ENCODE peak calls at places on chromosomes 4 and X, in seven cellular contexts. O, I, S, Z, J, X and G are unnamed samples.
A peak's percentile ranks its signal among the peaks of the same experiment; 100 is the strongest.

GRCh38 chrX:45505214-45505613 is 304.5 kb upstream of the DIPK2B start:
- DNase-seq in O (no peak), I (no peak), S (no peak), Z (no peak), J (no peak), X (no peak), G (no peak)

GRCh38 chr4:4914965-4915845 is 55.7 kb downstream of the MSX1 start:
- DNase-seq in O (no peak), I (no peak), S (no peak), Z (no peak), J (no peak), X (no peak), G (no peak)

GRCh38 chr4:128751354-128751753 is 58.1 kb upstream of the JADE1 start:
- DNase-seq in O (no peak), I (no peak), S (no peak), Z (no peak), J (no peak), X (no peak), G (peak; percentile 44)

GRCh38 chrX:153765138-153766079 is 1.4 kb downstream of the PLXNB3 start:
- DNase-seq in O (peak; percentile 82), I (no peak), S (no peak), Z (peak; percentile 75), J (no peak), X (peak; percentile 33), G (no peak)

GRCh38 chrX:155819966-155820491 is 61.1 kb upstream of the VAMP7 start:
- DNase-seq in O (peak; percentile 49), I (peak; percentile 75), S (peak; percentile 58), Z (peak; percentile 44), J (peak; percentile 11), X (peak; percentile 49), G (peak; percentile 1)

GRCh38 chr4:176259330-176260090 is 9.5 kb downstream of the ASB5 start:
- DNase-seq in O (no peak), I (no peak), S (no peak), Z (no peak), J (no peak), X (no peak), G (no peak)

GRCh38 chr4:174592985-174593335 is 70.7 kb upstream of the HPGD start:
- DNase-seq in O (no peak), I (no peak), S (no peak), Z (no peak), J (no peak), X (no peak), G (no peak)

GRCh38 chr4:139458999-139459398 is 5.1 kb downstream of the RAB33B start:
- DNase-seq in O (no peak), I (no peak), S (peak; percentile 30), Z (no peak), J (no peak), X (peak; percentile 48), G (no peak)

GRCh38 chr4:113905301-113905700 is 74.1 kb downstream of the ARSJ start:
- DNase-seq in O (no peak), I (no peak), S (no peak), Z (no peak), J (no peak), X (no peak), G (no peak)

GRCh38 chr4:105440890-105441289 is 33.0 kb downstream of the PPA2 start:
- DNase-seq in O (no peak), I (no peak), S (no peak), Z (no peak), J (no peak), X (no peak), G (no peak)

GRCh38 chr4:109005523-109005922 is 242.7 kb upstream of the ETNPPL start:
- DNase-seq in O (no peak), I (no peak), S (no peak), Z (no peak), J (no peak), X (no peak), G (no peak)

GRCh38 chr4:54109226-54110018 is 9.5 kb downstream of the GSX2 start:
- DNase-seq in O (no peak), I (no peak), S (peak; percentile 60), Z (no peak), J (no peak), X (no peak), G (no peak)

GRCh38 chr4:184169225-184169867 is 48.3 kb downstream of the ENPP6 start:
- DNase-seq in O (no peak), I (no peak), S (no peak), Z (no peak), J (no peak), X (no peak), G (no peak)

GRCh38 chr4:41176357-41176756 is 38.0 kb downstream of the APBB2 start:
- DNase-seq in O (no peak), I (no peak), S (no peak), Z (no peak), J (no peak), X (peak; percentile 23), G (no peak)

GRCh38 chr4:111512081-111512774 is 633.0 kb upstream of the FAM241A start:
- DNase-seq in O (no peak), I (peak; percentile 4), S (no peak), Z (no peak), J (no peak), X (no peak), G (no peak)

GRCh38 chr4:111506706-111507105 is 638.5 kb upstream of the FAM241A start:
- DNase-seq in O (no peak), I (no peak), S (no peak), Z (no peak), J (no peak), X (no peak), G (no peak)

DNA sequence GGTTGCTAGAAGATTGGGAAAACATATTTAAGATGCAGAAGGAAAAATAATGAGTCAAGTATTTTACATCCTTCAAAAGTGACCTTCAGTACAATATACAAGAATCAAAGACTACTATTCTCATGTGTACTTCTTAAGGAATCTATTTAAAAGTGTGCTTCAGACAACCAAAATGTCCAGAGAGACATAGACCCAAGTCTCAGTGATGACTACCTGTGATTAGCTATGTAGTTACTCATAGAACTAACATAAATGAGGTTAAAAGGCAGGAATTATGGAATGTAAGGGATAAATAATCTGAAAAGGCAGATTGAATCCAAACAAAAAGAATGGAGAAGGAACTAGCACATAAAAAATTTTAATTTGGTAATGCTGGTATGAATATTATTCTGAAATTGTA is 634.7 kb upstream of the FAM241A start:
- DNase-seq in O (no peak), I (no peak), S (no peak), Z (no peak), J (no peak), X (no peak), G (no peak)
- TF ChIP-seq JUND in O (no peak), I (no peak), S (no peak), Z (no peak), J (no peak), X (no peak), G (no peak)

GRCh38 chrX:7025471-7025870 is 122.0 kb upstream of the STS start:
- DNase-seq in O (no peak), I (no peak), S (no peak), Z (no peak), J (no peak), X (no peak), G (no peak)
- TF ChIP-seq JUND in O (no peak), I (no peak), S (no peak), Z (no peak), J (no peak), X (no peak), G (no peak)

GRCh38 chr4:92304636-92305035 is 870 bp downstream of the GRID2 start:
- DNase-seq in O (peak; percentile 36), I (no peak), S (peak; percentile 62), Z (no peak), J (no peak), X (no peak), G (no peak)
- TF ChIP-seq JUND in O (no peak), I (no peak), S (no peak), Z (no peak), J (no peak), X (no peak), G (no peak)

DNA sequence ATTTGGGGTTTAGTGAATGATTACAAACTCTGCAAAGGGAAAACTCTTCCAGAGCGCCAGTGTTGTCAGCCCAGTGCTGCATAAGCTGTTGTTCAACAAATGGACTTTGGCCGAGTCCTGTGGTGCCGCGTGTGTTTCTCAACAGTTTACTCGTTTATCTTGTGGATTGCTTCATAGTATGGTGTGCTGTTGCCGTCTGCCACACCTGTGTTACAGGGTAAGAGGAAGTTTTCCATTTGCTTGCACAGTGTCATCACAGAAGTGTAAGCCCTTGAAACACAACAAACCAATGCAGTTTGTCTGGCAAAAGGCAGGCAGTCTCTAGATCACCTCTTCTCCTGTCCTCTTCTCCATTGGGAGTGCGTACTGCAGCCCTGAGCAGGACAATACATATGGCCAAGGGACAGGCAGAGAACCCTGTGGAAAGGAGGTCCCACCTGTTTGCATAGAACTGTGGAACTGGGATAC is 66.3 kb downstream of the DCUN1D4 start:
- DNase-seq in O (no peak), I (no peak), S (no peak), Z (no peak), J (no peak), X (peak; percentile 98), G (no peak)
- TF ChIP-seq JUND in O (no peak), I (no peak), S (no peak), Z (no peak), J (no peak), X (peak; percentile 54), G (no peak)

DNA sequence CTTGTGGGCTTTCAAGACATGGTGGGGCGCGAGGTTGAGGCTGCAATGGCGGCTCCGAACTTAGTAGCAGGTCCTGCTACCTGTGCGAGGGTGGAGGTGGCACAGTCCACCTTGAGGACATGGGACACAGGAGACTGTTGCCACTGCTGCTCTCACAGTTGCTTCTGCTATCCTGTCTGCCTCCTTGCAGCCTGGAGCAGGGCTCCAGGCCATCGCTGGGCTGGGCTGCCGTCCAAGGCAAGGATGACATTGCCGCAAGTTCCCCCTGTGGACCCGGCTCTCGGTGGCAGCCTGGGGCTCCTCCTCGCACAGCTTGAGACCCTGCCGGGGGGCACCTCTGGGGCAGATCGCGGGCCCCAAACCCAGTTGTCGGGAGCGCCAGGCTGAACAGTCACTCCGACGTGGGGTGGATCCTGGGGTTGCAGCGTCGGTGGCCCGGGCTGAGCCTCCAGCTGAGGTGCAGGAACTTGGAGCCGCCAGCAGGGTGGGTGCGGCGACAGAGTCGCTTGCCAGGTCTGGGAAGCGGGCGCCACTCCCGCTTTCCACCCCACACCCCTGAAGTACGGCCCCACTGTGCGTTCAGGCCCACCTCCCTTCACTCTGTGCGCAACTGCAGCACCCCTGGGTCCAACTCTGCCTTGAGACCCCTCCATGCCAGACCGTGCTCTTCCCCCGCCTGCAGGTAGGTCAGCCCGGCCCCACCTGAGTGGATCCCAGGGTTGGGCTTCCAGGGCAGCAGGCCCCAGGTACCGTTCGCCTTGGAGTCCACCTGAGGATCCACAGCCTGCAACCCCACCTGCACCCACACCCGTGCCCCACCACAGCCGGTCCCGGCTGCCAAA is 192.7 kb upstream of the NUDT6 start:
- DNase-seq in O (peak; percentile 23), I (no peak), S (peak; percentile 60), Z (no peak), J (no peak), X (no peak), G (no peak)
- TF ChIP-seq JUND in O (no peak), I (no peak), S (no peak), Z (no peak), J (no peak), X (no peak), G (no peak)

GRCh38 chr4:17128268-17128667 is 229.8 kb upstream of the LDB2 start:
- DNase-seq in O (no peak), I (no peak), S (no peak), Z (no peak), J (no peak), X (no peak), G (no peak)
- TF ChIP-seq JUND in O (no peak), I (no peak), S (no peak), Z (no peak), J (no peak), X (no peak), G (no peak)